ENCODE peak calls at places on chromosomes 12 and 14, in seven cellular contexts. H, W, J, F, S, I and M are unnamed samples.

GRCh38 chr12:68786929-68787328 is 21.0 kb upstream of the MDM2 start:
- DNase-seq in H (no peak), W (no peak), J (no peak), F (no peak), S (no peak), I (no peak), M (no peak)

GRCh38 chr12:109763201-109763841 is 49.7 kb downstream of the FAM222A start:
- DNase-seq in H (no peak), W (peak), J (peak), F (peak), S (no peak), I (peak), M (peak)

GRCh38 chr12:26523708-26524150 is 309.3 kb downstream of the ITPR2 start:
- DNase-seq in H (no peak), W (no peak), J (peak), F (peak), S (no peak), I (peak), M (peak)

GRCh38 chr12:33304176-33304575 is 135.4 kb downstream of the SYT10 start:
- DNase-seq in H (no peak), W (no peak), J (no peak), F (no peak), S (no peak), I (no peak), M (no peak)

GRCh38 chr12:58026421-58026820 is 85.1 kb downstream of the ATP23 start:
- DNase-seq in H (no peak), W (no peak), J (no peak), F (peak), S (no peak), I (no peak), M (no peak)

GRCh38 chr14:101980251-101980650 is 15.9 kb downstream of the DYNC1H1 start:
- DNase-seq in H (no peak), W (no peak), J (no peak), F (no peak), S (no peak), I (no peak), M (peak)

GRCh38 chr12:33589609-33590114 is 150.0 kb upstream of the SYT10 start:
- DNase-seq in H (no peak), W (no peak), J (no peak), F (no peak), S (no peak), I (peak), M (no peak)

GRCh38 chr12:125187780-125188741 is 122.8 kb downstream of the AACS start:
- DNase-seq in H (no peak), W (peak), J (no peak), F (no peak), S (no peak), I (no peak), M (no peak)

GRCh38 chr14:21092147-21093011 is 6.1 kb downstream of the ZNF219 start:
- DNase-seq in H (no peak), W (peak), J (peak), F (peak), S (peak), I (peak), M (peak)

GRCh38 chr12:96136720-96137378 is 57.3 kb upstream of the ELK3 start:
- DNase-seq in H (no peak), W (no peak), J (peak), F (peak), S (no peak), I (no peak), M (no peak)

GRCh38 chr12:67452119-67452805 is 183.1 kb downstream of the CAND1 start:
- DNase-seq in H (no peak), W (no peak), J (no peak), F (no peak), S (no peak), I (no peak), M (no peak)

GRCh38 chr14:32560213-32560857 is 231.2 kb downstream of the AKAP6 start:
- DNase-seq in H (no peak), W (peak), J (peak), F (peak), S (peak), I (peak), M (peak)

GRCh38 chr12:87661770-87662402 is 367.3 kb downstream of the C12orf50 start:
- DNase-seq in H (no peak), W (no peak), J (peak), F (peak), S (no peak), I (no peak), M (no peak)

GRCh38 chr12:84696281-84696680 is 216.3 kb downstream of the SLC6A15 start:
- DNase-seq in H (no peak), W (no peak), J (no peak), F (no peak), S (no peak), I (no peak), M (no peak)

GRCh38 chr14:22508662-22509035 is 80.4 kb downstream of the DAD1 start:
- DNase-seq in H (no peak), W (no peak), J (no peak), F (no peak), S (no peak), I (no peak), M (no peak)

GRCh38 chr12:53770281-53770680 is 18.5 kb upstream of the CISTR start:
- DNase-seq in H (no peak), W (no peak), J (peak), F (peak), S (no peak), I (no peak), M (no peak)

GRCh38 chr12:124454735-124455134 is 112.7 kb downstream of the NCOR2 start:
- DNase-seq in H (no peak), W (no peak), J (no peak), F (peak), S (no peak), I (no peak), M (no peak)

GRCh38 chr14:89813485-89814080 is 140.9 kb downstream of the EFCAB11 start:
- DNase-seq in H (peak), W (peak), J (peak), F (peak), S (no peak), I (peak), M (peak)

GRCh38 chr12:67067453-67068203 is 201.5 kb upstream of the CAND1 start:
- DNase-seq in H (no peak), W (peak), J (no peak), F (no peak), S (no peak), I (no peak), M (no peak)

GRCh38 chr12:56332512-56333196 is 1.1 kb downstream of the PAN2 start:
- DNase-seq in H (no peak), W (no peak), J (no peak), F (no peak), S (no peak), I (no peak), M (no peak)

GRCh38 chr14:104397956-104398355 is 181.6 kb upstream of the C14orf180 start:
- DNase-seq in H (no peak), W (no peak), J (no peak), F (peak), S (no peak), I (no peak), M (no peak)

GRCh38 chr12:25194211-25194610 is 749 bp downstream of the DNAI7 start:
- DNase-seq in H (no peak), W (no peak), J (no peak), F (peak), S (no peak), I (no peak), M (no peak)

GRCh38 chr14:100677925-100678765 is 48.5 kb upstream of the DLK1 start:
- DNase-seq in H (no peak), W (no peak), J (peak), F (peak), S (no peak), I (no peak), M (peak)

GRCh38 chr12:53180931-53181645 is 363 bp upstream of the CSAD start:
- DNase-seq in H (no peak), W (peak), J (peak), F (peak), S (peak), I (peak), M (peak)

GRCh38 chr14:71362920-71363584 is 455.8 kb downstream of the PCNX1 start:
- DNase-seq in H (no peak), W (no peak), J (peak), F (peak), S (no peak), I (no peak), M (no peak)

GRCh38 chr14:71362282-71362681 is 455.0 kb downstream of the PCNX1 start:
- DNase-seq in H (no peak), W (no peak), J (no peak), F (no peak), S (no peak), I (peak), M (no peak)

GRCh38 chr14:71365305-71365865 is 458.1 kb downstream of the PCNX1 start:
- DNase-seq in H (no peak), W (no peak), J (peak), F (no peak), S (no peak), I (no peak), M (no peak)

GRCh38 chr14:71361874-71362273 is 454.6 kb downstream of the PCNX1 start:
- DNase-seq in H (no peak), W (no peak), J (no peak), F (no peak), S (no peak), I (no peak), M (no peak)

GRCh38 chr14:71363961-71364360 is 456.7 kb downstream of the PCNX1 start:
- DNase-seq in H (no peak), W (no peak), J (peak), F (peak), S (no peak), I (no peak), M (no peak)
- H4K8ac ChIP-seq in H (no peak), W (no peak), J (peak), F (no peak), S (no peak), I (no peak), M (no peak)

DNA sequence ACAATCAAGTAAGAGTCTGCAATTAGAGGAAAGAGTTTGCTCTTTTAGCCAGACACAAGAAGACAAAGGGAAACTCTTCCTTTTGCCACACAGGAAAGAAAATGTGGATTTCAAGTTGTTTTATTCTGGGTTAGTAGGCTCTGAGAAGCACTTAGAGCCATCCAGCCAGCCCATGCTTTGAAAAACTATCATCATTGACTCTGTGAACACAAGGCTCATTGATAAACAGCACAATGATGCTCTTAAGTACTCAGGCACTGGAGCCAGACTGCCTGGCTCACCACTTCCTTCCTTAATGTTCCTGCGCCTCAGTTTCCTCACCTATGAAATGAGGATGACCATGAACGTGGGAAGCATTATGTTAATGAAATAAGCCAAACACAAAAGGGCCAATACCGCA is 150.2 kb upstream of the EEA1 start:
- DNase-seq in H (no peak), W (no peak), J (no peak), F (no peak), S (no peak), I (no peak), M (no peak)
- H4K8ac ChIP-seq in H (no peak), W (no peak), J (no peak), F (no peak), S (no peak), I (no peak), M (peak)

GRCh38 chr12:29960113-29960512 is 176.4 kb upstream of the TMTC1 start:
- DNase-seq in H (no peak), W (no peak), J (no peak), F (no peak), S (no peak), I (no peak), M (no peak)
- H4K8ac ChIP-seq in H (no peak), W (no peak), J (no peak), F (no peak), S (no peak), I (no peak), M (no peak)

GRCh38 chr12:121232977-121233627 is 23.2 kb downstream of the P2RX4 start:
- DNase-seq in H (no peak), W (peak), J (no peak), F (no peak), S (no peak), I (peak), M (no peak)
- H4K8ac ChIP-seq in H (no peak), W (no peak), J (no peak), F (no peak), S (no peak), I (no peak), M (no peak)